ENCODE peak calls at places on chromosomes 1 and 21, in five cellular contexts. One of them, this sample, is unnamed.

GRCh38 chr1:31694910-31695300 is 8.9 kb downstream of the COL16A1 start:
- DNase-seq in ovary: no peak
- DNase-seq in upper lobe of left lung: no peak
- DNase-seq in breast epithelium: no peak
- DNase-seq in GM12878: no peak
- DNase-seq in this sample: no peak

GRCh38 chr21:25809013-25809412 is 74.2 kb downstream of the GABPA start:
- DNase-seq in ovary: no peak
- DNase-seq in GM12878: no peak
- DNase-seq in upper lobe of left lung: no peak
- DNase-seq in breast epithelium: no peak
- DNase-seq in this sample: no peak

GRCh38 chr1:57122031-57122430 is 156.2 kb upstream of the C8B start:
- DNase-seq in ovary: no peak
- DNase-seq in upper lobe of left lung: no peak
- DNase-seq in GM12878: no peak
- DNase-seq in breast epithelium: no peak
- DNase-seq in this sample: no peak

GRCh38 chr1:234957330-234958065 is 171.1 kb downstream of the TOMM20 start:
- DNase-seq in GM12878: no peak
- DNase-seq in upper lobe of left lung: no peak
- DNase-seq in ovary: no peak
- DNase-seq in breast epithelium: no peak
- DNase-seq in this sample: peak; percentile 79

GRCh38 chr1:41803656-41804055 is 115.1 kb downstream of the HIVEP3 start:
- DNase-seq in breast epithelium: no peak
- DNase-seq in upper lobe of left lung: no peak
- DNase-seq in GM12878: no peak
- DNase-seq in ovary: no peak
- DNase-seq in this sample: no peak

GRCh38 chr1:63628607-63629006 is 35.4 kb downstream of the PGM1 start:
- DNase-seq in GM12878: no peak
- DNase-seq in upper lobe of left lung: no peak
- DNase-seq in breast epithelium: no peak
- DNase-seq in ovary: no peak
- DNase-seq in this sample: no peak

GRCh38 chr1:26822737-26823395 is 3.6 kb upstream of the ZDHHC18 start:
- DNase-seq in ovary: no peak
- DNase-seq in breast epithelium: no peak
- DNase-seq in upper lobe of left lung: no peak
- DNase-seq in GM12878: no peak
- DNase-seq in this sample: no peak

GRCh38 chr1:56151402-56151801 is 428.0 kb downstream of the PLPP3 start:
- DNase-seq in ovary: no peak
- DNase-seq in GM12878: no peak
- DNase-seq in breast epithelium: no peak
- DNase-seq in upper lobe of left lung: no peak
- DNase-seq in this sample: no peak

GRCh38 chr1:240169188-240169587 is 77.5 kb downstream of the FMN2 start:
- DNase-seq in breast epithelium: no peak
- DNase-seq in ovary: no peak
- DNase-seq in upper lobe of left lung: no peak
- DNase-seq in GM12878: no peak
- DNase-seq in this sample: no peak

GRCh38 chr1:205298191-205298994 is 23.2 kb downstream of the NUAK2 start:
- DNase-seq in breast epithelium: no peak
- DNase-seq in upper lobe of left lung: no peak
- DNase-seq in GM12878: no peak
- DNase-seq in ovary: no peak
- DNase-seq in this sample: no peak

GRCh38 chr1:35855016-35855700 is 27.9 kb upstream of the AGO1 start:
- DNase-seq in ovary: no peak
- DNase-seq in GM12878: no peak
- DNase-seq in upper lobe of left lung: no peak
- DNase-seq in breast epithelium: no peak
- DNase-seq in this sample: no peak

GRCh38 chr21:31732538-31732864 is 583 bp upstream of the SCAF4 start:
- DNase-seq in breast epithelium: no peak
- DNase-seq in upper lobe of left lung: no peak
- DNase-seq in GM12878: no peak
- DNase-seq in ovary: no peak
- DNase-seq in this sample: no peak
- H3K4me1 ChIP-seq in breast epithelium: peaks cover 19% of the 10 kb centered on the region
- H3K4me1 ChIP-seq in upper lobe of left lung: peaks cover 32% of the 10 kb centered on the region
- H3K4me1 ChIP-seq in GM12878: peaks cover 24% of the 10 kb centered on the region
- H3K4me1 ChIP-seq in ovary: peaks cover 13% of the 10 kb centered on the region
- H3K4me1 ChIP-seq in this sample: peaks cover 45% of the 10 kb centered on the region

DNA sequence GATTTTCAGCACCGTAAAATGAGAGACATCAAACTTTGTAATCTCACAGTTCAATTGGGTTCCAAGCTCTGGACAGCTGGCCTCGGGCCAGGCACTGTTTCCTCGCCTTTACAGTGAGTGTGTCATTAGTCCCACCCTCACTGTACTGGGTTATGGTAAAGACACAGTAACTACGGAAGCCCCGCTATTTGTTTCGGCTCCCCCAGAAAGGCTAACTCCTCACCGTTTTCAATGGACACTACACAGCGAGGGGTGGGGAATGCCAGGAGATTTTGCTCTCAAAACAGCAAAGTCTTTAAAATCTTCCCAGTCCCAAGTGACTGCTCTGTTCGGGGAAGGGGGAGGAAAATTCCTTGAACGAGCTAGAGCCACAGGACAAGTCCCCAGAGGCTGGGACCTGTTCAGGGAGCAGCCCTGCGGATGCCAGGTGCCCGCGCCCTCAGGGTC is 757 bp upstream of the SPSB1 start:
- DNase-seq in ovary: peak; percentile 68
- DNase-seq in breast epithelium: no peak
- DNase-seq in GM12878: no peak
- DNase-seq in upper lobe of left lung: peak; percentile 46
- DNase-seq in this sample: peak; percentile 75
- TF ChIP-seq POLR2A in ovary: no peak
- TF ChIP-seq POLR2A in breast epithelium: no peak
- TF ChIP-seq POLR2A in GM12878: no peak
- TF ChIP-seq POLR2A in upper lobe of left lung: no peak
- TF ChIP-seq POLR2A in this sample: no peak

DNA sequence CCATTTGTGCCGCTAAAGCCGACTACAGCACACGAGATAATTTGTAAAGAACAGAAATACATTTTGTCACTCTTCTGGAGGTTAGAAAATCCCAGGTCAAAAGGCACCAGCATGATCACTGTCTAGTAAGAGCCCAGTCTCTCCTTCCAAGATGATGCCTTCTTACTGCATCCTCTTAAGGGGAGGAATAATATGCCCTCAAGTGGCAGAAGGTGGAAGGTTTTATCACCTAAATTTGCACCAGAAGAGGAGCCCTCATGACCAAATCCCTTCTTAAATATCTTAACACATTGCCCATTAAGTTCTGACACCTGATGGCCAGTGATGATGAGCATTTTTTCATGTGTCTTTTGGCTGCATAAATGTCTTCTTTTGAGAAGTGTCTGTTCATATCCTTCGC is 326.7 kb upstream of the RGS18 start:
- DNase-seq in ovary: no peak
- DNase-seq in GM12878: no peak
- DNase-seq in upper lobe of left lung: no peak
- DNase-seq in breast epithelium: no peak
- DNase-seq in this sample: no peak
- TF ChIP-seq CTCF in ovary: no peak
- TF ChIP-seq CTCF in GM12878: peak; percentile 28
- TF ChIP-seq CTCF in upper lobe of left lung: no peak
- TF ChIP-seq CTCF in breast epithelium: no peak
- TF ChIP-seq CTCF in this sample: no peak

DNA sequence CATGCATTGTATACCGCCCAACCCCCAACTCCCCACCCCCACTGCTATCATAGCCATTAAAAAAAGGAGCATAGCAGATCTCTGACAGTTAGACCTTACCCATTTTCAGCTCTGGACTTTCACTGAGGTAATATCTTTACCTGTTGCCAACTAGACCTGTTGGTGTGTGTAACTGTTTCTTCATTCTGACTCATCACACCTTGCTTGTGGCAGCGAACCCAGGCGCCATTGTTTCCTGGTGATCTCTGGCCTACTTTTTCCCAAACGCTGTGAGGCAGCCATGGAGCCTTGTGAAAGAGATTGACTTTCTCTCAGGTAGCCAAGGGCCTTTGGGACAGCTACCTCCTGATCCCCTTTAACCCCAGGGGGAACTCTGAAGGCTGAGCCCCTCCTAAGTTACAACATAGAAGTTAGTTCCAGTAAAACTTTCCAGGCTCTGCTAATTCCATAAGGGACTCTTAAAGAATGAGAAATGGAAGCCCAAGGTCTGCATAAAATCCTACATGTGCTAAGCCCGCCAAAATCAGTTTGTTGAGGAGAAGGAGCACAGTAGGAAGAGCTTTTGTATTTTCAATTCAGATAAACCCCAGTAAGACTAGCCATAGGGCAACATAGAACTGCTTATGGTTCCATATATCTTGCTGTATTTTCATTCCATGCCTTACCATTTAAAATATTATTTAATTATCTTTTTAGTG is 196.1 kb upstream of the CAMK1G start:
- DNase-seq in upper lobe of left lung: no peak
- DNase-seq in ovary: no peak
- DNase-seq in GM12878: no peak
- DNase-seq in breast epithelium: no peak
- DNase-seq in this sample: no peak
- H3K4me1 ChIP-seq in upper lobe of left lung: no peaks in the 10 kb centered on the region
- H3K4me1 ChIP-seq in ovary: no peaks in the 10 kb centered on the region
- H3K4me1 ChIP-seq in GM12878: no peaks in the 10 kb centered on the region
- H3K4me1 ChIP-seq in breast epithelium: no peaks in the 10 kb centered on the region
- H3K4me1 ChIP-seq in this sample: no peaks in the 10 kb centered on the region

GRCh38 chr1:84996846-84997666 is at the start of gene MCOLN2:
- DNase-seq in breast epithelium: no peak
- DNase-seq in ovary: peak; percentile 10
- DNase-seq in upper lobe of left lung: peak; percentile 28
- DNase-seq in GM12878: no peak
- DNase-seq in this sample: peak; percentile 34
- TF ChIP-seq POLR2A in breast epithelium: no peak
- TF ChIP-seq POLR2A in ovary: no peak
- TF ChIP-seq POLR2A in upper lobe of left lung: no peak
- TF ChIP-seq POLR2A in GM12878: peak; percentile 86
- TF ChIP-seq POLR2A in this sample: no peak

DNA sequence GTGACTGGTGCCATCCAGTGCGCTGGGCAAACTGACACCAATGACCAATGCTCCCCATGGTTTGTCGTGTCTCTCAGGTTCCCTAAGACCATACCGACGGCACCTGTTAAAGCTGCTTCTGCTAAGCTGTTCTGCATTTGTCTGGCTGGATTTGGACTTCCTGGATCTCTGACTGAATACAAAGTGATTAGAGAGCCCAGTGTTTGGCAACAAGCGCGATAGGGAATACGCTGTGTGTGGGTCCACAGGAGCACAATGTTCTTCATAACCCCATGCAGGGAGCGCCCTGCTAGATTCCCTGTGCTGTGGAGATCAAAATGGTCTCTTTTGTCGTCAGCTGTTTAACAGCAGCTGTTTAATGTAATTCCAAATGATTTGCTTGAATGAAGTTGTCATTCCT is 26.0 kb upstream of the ESRRG start:
- DNase-seq in upper lobe of left lung: no peak
- DNase-seq in breast epithelium: no peak
- DNase-seq in GM12878: no peak
- DNase-seq in ovary: no peak
- DNase-seq in this sample: peak; percentile 63
- TF ChIP-seq CTCF in upper lobe of left lung: no peak
- TF ChIP-seq CTCF in breast epithelium: no peak
- TF ChIP-seq CTCF in GM12878: no peak
- TF ChIP-seq CTCF in ovary: no peak
- TF ChIP-seq CTCF in this sample: no peak

GRCh38 chr1:24967555-24967954 is 37.5 kb upstream of the RUNX3 start:
- DNase-seq in ovary: no peak
- DNase-seq in breast epithelium: no peak
- DNase-seq in upper lobe of left lung: no peak
- DNase-seq in GM12878: no peak
- DNase-seq in this sample: no peak
- H3K4me1 ChIP-seq in ovary: no peaks in the 10 kb centered on the region
- H3K4me1 ChIP-seq in breast epithelium: no peaks in the 10 kb centered on the region
- H3K4me1 ChIP-seq in upper lobe of left lung: peaks cover 4% of the 10 kb centered on the region
- H3K4me1 ChIP-seq in GM12878: peaks cover 38% of the 10 kb centered on the region
- H3K4me1 ChIP-seq in this sample: no peaks in the 10 kb centered on the region

DNA sequence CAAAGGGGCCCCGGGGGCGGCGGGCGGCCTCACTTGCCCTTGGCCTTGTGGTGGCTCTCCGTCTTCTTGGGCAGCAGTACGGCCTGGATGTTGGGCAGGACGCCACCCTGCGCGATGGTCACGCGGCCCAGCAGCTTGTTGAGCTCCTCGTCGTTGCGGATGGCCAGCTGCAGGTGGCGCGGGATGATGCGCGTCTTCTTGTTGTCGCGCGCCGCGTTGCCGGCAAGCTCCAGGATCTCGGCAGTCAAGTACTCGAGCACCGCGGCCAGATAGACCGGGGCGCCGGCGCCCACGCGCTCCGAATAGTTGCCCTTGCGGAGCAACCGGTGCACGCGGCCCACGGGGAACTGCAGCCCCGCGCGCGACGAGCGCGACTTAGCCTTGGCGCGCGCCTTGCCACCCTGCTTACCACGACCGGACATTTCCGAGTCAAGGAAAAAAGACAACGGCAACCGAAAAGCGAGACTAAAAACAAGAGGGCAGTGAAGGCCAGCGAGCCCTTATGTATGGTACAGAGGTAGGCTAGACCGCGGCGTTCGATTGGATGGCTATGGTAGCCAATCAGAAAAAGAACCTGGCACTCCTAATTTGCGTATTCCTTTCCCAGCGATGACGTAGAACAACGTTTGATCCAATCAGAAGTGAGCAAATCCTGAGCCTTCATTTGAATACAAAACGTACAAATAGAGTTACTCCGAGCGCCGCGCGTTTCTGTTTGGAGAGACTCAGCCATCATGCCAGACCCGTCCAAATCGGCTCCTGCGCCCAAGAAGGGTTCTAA is 29.6 kb upstream of the RNF187 start:
- DNase-seq in ovary: peak; percentile 70
- DNase-seq in upper lobe of left lung: peak; percentile 68
- DNase-seq in breast epithelium: peak; percentile 85
- DNase-seq in GM12878: peak; percentile 89
- DNase-seq in this sample: peak; percentile 81
- TF ChIP-seq POLR2A in ovary: peak; percentile 28
- TF ChIP-seq POLR2A in upper lobe of left lung: no peak
- TF ChIP-seq POLR2A in breast epithelium: peak; percentile 10
- TF ChIP-seq POLR2A in GM12878: peak; percentile 93
- TF ChIP-seq POLR2A in this sample: no peak

GRCh38 chr21:28742527-28742926 is 250.2 kb downstream of the LTN1 start:
- DNase-seq in upper lobe of left lung: no peak
- DNase-seq in breast epithelium: no peak
- DNase-seq in GM12878: no peak
- DNase-seq in ovary: no peak
- DNase-seq in this sample: no peak
- TF ChIP-seq CTCF in upper lobe of left lung: no peak
- TF ChIP-seq CTCF in breast epithelium: peak; percentile 18
- TF ChIP-seq CTCF in GM12878: no peak
- TF ChIP-seq CTCF in ovary: no peak
- TF ChIP-seq CTCF in this sample: no peak